ENCODE peak calls at places on chromosomes 12 and 14, in four cellular contexts. W is WERI-Rb-1, C is neural progenitor cell, M is mucosa of descending colon. L is an unnamed sample.
A peak's percentile ranks its signal among the peaks of the same experiment; 100 is the strongest.

GRCh38 chr12:130754234-130755001 is 38.3 kb upstream of the RIMBP2 start:
- DNase-seq in W (peak; percentile 15), C (no peak), M (no peak), L (no peak)

GRCh38 chr14:38257500-38257899 is 1.6 kb upstream of the CLEC14A start:
- DNase-seq in W (no peak), M (no peak), C (no peak), L (no peak)

GRCh38 chr12:16165506-16165905 is 112.0 kb downstream of the SLC15A5 start:
- DNase-seq in C (peak; percentile 67), W (peak; percentile 45), M (peak; percentile 64), L (no peak)

GRCh38 chr12:2654741-2655140 is 140.0 kb upstream of the FKBP4 start:
- DNase-seq in C (no peak), M (no peak), W (no peak), L (no peak)

GRCh38 chr14:93748208-93749080 is 39.8 kb downstream of the PRIMA1 start:
- DNase-seq in M (no peak), C (peak; percentile 72), W (no peak), L (no peak)

GRCh38 chr14:104388011-104388521 is 191.5 kb upstream of the C14orf180 start:
- DNase-seq in C (no peak), W (no peak), M (no peak), L (no peak)

GRCh38 chr14:33992274-33993050 is 41.6 kb upstream of the EGLN3 start:
- DNase-seq in M (no peak), W (no peak), C (no peak), L (no peak)

GRCh38 chr14:91396959-91397815 is 20.4 kb downstream of the CCDC88C start:
- DNase-seq in C (no peak), W (peak; percentile 63), M (peak; percentile 81), L (no peak)

GRCh38 chr12:3317841-3318501 is 173.0 kb upstream of the PRMT8 start:
- DNase-seq in W (no peak), M (no peak), C (no peak), L (no peak)

GRCh38 chr14:64244279-64244678 is 49.9 kb downstream of the ESR2 start:
- DNase-seq in W (no peak), M (peak; percentile 54), C (no peak), L (no peak)

GRCh38 chr12:61452076-61452475 is 808.1 kb upstream of the USP15 start:
- DNase-seq in M (no peak), W (no peak), C (peak; percentile 56), L (no peak)

GRCh38 chr14:71062581-71063303 is 155.5 kb downstream of the PCNX1 start:
- DNase-seq in W (no peak), M (no peak), C (no peak), L (no peak)

GRCh38 chr12:11654338-11654737 is 4.9 kb downstream of the ETV6 start:
- DNase-seq in W (no peak), C (no peak), M (no peak), L (no peak)

GRCh38 chr12:77033658-77034164 is 31.7 kb downstream of the E2F7 start:
- DNase-seq in C (no peak), M (no peak), W (no peak), L (no peak)

GRCh38 chr12:70744133-70744532 is 106.9 kb upstream of the PTPRB start:
- DNase-seq in C (no peak), W (no peak), M (no peak), L (no peak)

GRCh38 chr12:103969391-103969790 is 3.7 kb downstream of the TDG start:
- DNase-seq in W (no peak), M (no peak), C (no peak), L (no peak)

GRCh38 chr12:111154180-111154579 is 214.7 kb downstream of the PHETA1 start:
- DNase-seq in C (peak; percentile 48), W (no peak), M (no peak), L (no peak)

GRCh38 chr12:111155521-111155920 is 213.4 kb downstream of the PHETA1 start:
- DNase-seq in C (no peak), W (no peak), M (no peak), L (no peak)

GRCh38 chr12:111157486-111157885 is 211.4 kb downstream of the PHETA1 start:
- DNase-seq in W (no peak), C (no peak), M (no peak), L (no peak)

GRCh38 chr12:111155020-111155419 is 213.9 kb downstream of the PHETA1 start:
- DNase-seq in M (no peak), C (no peak), W (no peak), L (no peak)

GRCh38 chr12:111156304-111156703 is 212.6 kb downstream of the PHETA1 start:
- DNase-seq in C (no peak), W (no peak), M (no peak), L (no peak)
- TF ChIP-seq CTCF in C (no peak), W (no peak), M (no peak), L (no peak)

DNA sequence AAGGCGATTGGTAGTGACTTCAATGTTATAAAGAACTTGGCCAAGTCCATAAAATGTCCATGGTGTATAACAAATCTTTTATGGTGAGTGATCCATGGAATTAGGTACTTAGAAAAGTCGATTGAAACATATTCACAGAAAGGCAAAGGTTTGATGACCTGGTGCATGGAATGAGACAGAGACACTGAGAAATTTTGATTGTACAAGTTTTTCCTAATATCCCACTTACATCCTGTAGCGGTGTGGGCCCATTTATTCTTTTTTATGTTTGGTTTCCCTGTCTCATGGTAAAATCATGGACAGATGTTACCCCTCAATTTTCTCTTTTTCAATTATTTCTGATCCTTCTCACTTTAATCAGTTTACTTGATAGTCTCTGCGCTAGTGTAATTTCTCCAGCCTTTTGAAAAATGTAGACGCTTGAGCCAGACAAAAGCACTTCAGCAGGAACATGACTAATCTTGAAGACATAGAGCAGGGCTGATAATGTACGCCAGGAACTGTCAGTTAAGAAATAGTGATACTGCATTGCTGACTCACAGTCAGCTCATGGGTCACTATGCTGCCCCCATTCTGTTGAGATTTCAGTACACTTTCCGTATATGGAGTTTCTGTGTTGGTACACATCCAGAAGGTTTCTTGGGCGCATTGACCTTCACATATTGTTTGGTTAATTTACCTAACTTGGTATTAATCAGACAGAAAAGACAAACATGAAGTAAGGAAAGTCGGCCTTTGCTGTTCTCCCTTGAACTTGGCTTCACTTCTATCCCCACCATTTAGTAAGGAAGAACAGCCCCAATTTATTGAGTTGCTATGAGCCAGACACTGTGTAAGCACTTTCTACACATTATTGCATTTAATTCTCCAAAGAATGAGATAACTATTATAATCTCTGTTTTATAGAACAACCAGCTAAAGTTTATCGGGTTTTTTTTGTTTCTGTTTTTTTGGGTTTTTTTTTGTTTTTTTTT is 841.7 kb downstream of the DIO2 start:
- DNase-seq in C (no peak), M (peak; percentile 1), W (no peak), L (no peak)
- TF ChIP-seq CTCF in C (no peak), M (no peak), W (no peak), L (no peak)

DNA sequence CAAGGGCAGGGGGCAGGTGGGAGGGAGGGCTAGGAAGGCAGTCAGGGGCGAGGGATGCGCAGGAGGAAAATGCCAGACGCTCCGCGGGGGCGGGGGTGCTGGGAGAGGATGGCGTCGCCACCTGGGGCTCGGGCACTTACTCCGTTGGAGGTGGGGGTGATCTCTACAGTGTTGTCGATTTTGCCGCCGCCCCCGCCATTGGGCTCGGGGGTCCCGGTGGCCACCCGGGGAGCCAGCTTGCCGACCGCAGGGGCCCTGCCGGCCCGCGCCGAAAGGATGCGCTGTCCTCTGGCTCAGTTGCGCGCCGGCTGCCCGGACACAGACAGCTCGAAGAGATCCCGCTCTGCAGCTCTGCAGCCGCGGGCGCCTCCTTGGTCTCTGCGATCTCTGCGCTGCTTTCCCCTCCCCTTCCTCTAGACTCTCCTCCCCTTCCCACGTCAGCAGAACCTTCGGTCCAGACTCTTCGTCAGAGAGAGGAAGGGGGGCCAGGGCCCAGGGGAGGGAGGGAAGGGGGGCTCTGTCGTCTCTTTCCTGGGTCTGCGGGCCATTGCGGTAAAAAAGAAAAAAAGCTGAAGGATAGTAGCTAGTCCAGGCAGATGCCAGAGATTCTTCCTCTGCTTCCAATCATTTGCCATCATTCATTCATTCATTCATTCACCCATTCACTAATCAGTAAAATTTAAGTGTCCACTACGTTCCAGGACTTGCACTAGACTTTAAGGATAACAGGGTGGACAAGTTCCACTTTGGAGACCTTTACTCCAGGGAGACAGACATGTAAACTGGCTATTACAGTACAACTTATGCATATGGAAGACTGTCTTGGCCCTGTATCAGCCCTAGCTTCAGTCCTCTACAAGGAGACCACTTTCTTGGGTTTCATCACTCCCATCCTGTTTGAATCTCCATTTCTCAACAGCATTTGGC is at the start of gene SLC22A17:
- DNase-seq in C (peak; percentile 91), M (peak; percentile 64), W (peak; percentile 84), L (peak; percentile 36)
- TF ChIP-seq CTCF in C (peak; percentile 4), M (no peak), W (peak; percentile 14), L (no peak)

GRCh38 chr14:68580676-68581075 is 212.2 kb downstream of the ZFP36L1 start:
- DNase-seq in M (no peak), C (no peak), W (peak; percentile 93), L (no peak)
- TF ChIP-seq CTCF in M (no peak), C (no peak), W (no peak), L (no peak)

GRCh38 chr12:93441111-93441616 is 583 bp downstream of the UBE2N start:
- DNase-seq in M (peak; percentile 52), C (peak; percentile 61), W (no peak), L (no peak)

GRCh38 chr12:93440043-93440835 is 1.5 kb downstream of the UBE2N start:
- DNase-seq in C (no peak), M (no peak), W (no peak), L (no peak)

GRCh38 chr12:93443576-93443975 is 1.8 kb upstream of the UBE2N start:
- DNase-seq in C (no peak), W (no peak), M (no peak), L (no peak)

GRCh38 chr12:93441617-93442410 is at the start of gene UBE2N:
- DNase-seq in M (peak; percentile 96), W (peak; percentile 97), C (peak; percentile 97), L (peak; percentile 97)

DNA sequence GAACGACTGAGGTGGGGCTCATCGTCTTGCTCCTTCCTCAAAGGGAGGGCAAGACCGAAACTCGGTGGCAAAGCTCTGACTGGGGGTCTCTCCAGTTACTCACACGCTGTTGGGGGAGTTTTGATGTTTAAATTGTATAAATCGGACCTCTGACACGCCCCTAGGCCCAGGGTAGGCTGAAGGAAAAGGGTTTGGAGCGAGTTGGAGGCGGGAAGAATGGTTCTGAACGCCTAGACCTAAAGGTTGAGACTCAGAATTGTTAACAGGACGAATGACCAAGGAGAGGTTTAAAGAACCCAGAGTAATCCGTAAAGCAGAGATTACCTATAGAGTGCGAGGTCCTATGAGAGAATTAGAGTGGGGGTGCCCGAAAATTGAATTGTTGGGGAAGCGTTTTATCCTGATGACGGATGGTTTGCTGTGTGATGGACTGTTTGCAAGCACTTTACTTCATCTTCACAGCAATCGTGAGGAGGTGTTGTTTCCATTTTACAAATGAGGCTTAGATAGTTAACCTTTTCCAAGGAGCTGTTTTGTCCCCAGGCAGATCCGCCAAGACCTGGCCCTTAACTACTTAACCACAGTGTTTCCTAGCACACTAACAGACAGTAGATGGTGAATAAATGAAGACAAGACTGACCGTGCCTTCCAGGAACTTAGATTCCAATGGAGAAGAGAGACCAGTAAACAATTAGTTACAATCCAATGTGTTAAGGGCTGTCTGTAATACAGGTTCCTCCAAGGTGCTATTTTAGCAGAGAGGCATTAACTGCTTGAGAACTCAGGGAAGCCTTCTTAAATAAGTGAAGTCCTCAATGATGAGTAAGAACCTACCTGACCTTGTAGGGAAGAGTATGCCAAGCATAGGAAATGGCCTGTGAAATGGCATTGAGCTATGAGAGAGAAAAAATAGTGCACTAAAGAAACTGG is 929 bp upstream of the UBE2N start:
- DNase-seq in M (peak; percentile 18), C (peak; percentile 15), W (no peak), L (no peak)
- TF ChIP-seq CTCF in M (no peak), C (peak; percentile 6), W (no peak), L (no peak)

L was measured in progenitor cell of endocrine pancreas.